ENCODE peak calls at places on chromosome 20, in seven cellular contexts. One of them, this sample, is unnamed.

GRCh38 chr20:36506253-36506652 is 35.1 kb upstream of the MYL9 start:
- DNase-seq in breast epithelium: no peak
- DNase-seq in cardiac fibroblast: peak; percentile 29
- DNase-seq in heart right ventricle: no peak
- DNase-seq in upper lobe of left lung: no peak
- DNase-seq in endodermal cell: no peak
- DNase-seq in Panc1: no peak
- DNase-seq in this sample: no peak

GRCh38 chr20:45306431-45306982 is at the start of gene RBPJL:
- DNase-seq in breast epithelium: no peak
- DNase-seq in cardiac fibroblast: no peak
- DNase-seq in heart right ventricle: no peak
- DNase-seq in upper lobe of left lung: peak; percentile 91
- DNase-seq in endodermal cell: peak; percentile 87
- DNase-seq in Panc1: no peak
- DNase-seq in this sample: no peak

GRCh38 chr20:9442858-9443257 is 71.5 kb upstream of the LAMP5 start:
- DNase-seq in breast epithelium: no peak
- DNase-seq in cardiac fibroblast: peak; percentile 3
- DNase-seq in heart right ventricle: no peak
- DNase-seq in upper lobe of left lung: no peak
- DNase-seq in endodermal cell: no peak
- DNase-seq in Panc1: no peak
- DNase-seq in this sample: no peak

GRCh38 chr20:33399924-33400323 is 1.4 kb downstream of the CDK5RAP1 start:
- DNase-seq in breast epithelium: no peak
- DNase-seq in cardiac fibroblast: no peak
- DNase-seq in heart right ventricle: no peak
- DNase-seq in upper lobe of left lung: no peak
- DNase-seq in endodermal cell: no peak
- DNase-seq in Panc1: no peak
- DNase-seq in this sample: no peak

GRCh38 chr20:44576297-44576696 is 6.1 kb upstream of the PKIG start:
- DNase-seq in breast epithelium: no peak
- DNase-seq in cardiac fibroblast: peak; percentile 79
- DNase-seq in heart right ventricle: no peak
- DNase-seq in upper lobe of left lung: no peak
- DNase-seq in endodermal cell: no peak
- DNase-seq in Panc1: no peak
- DNase-seq in this sample: no peak

GRCh38 chr20:32742322-32743236 is 688 bp downstream of the COMMD7 start:
- DNase-seq in breast epithelium: no peak
- DNase-seq in cardiac fibroblast: no peak
- DNase-seq in heart right ventricle: peak; percentile 11
- DNase-seq in upper lobe of left lung: no peak
- DNase-seq in endodermal cell: peak; percentile 89
- DNase-seq in Panc1: no peak
- DNase-seq in this sample: no peak

GRCh38 chr20:16574656-16575355 is 1.6 kb upstream of the KIF16B start:
- DNase-seq in breast epithelium: peak; percentile 67
- DNase-seq in cardiac fibroblast: peak; percentile 69
- DNase-seq in heart right ventricle: peak; percentile 94
- DNase-seq in upper lobe of left lung: peak; percentile 93
- DNase-seq in endodermal cell: peak; percentile 95
- DNase-seq in Panc1: peak; percentile 86
- DNase-seq in this sample: peak; percentile 84

GRCh38 chr20:39277185-39277584 is 315.0 kb downstream of the DHX35 start:
- DNase-seq in breast epithelium: no peak
- DNase-seq in cardiac fibroblast: no peak
- DNase-seq in heart right ventricle: no peak
- DNase-seq in upper lobe of left lung: no peak
- DNase-seq in endodermal cell: no peak
- DNase-seq in Panc1: no peak
- DNase-seq in this sample: no peak

GRCh38 chr20:16639027-16639941 is 66.0 kb upstream of the KIF16B start:
- DNase-seq in breast epithelium: no peak
- DNase-seq in cardiac fibroblast: no peak
- DNase-seq in heart right ventricle: no peak
- DNase-seq in upper lobe of left lung: no peak
- DNase-seq in endodermal cell: no peak
- DNase-seq in Panc1: no peak
- DNase-seq in this sample: no peak

GRCh38 chr20:17664025-17664638 is 17.9 kb downstream of the RRBP1 start:
- DNase-seq in breast epithelium: no peak
- DNase-seq in cardiac fibroblast: no peak
- DNase-seq in heart right ventricle: no peak
- DNase-seq in upper lobe of left lung: no peak
- DNase-seq in endodermal cell: no peak
- DNase-seq in Panc1: no peak
- DNase-seq in this sample: no peak

GRCh38 chr20:48567145-48567544 is 260.7 kb downstream of the PREX1 start:
- DNase-seq in breast epithelium: no peak
- DNase-seq in cardiac fibroblast: no peak
- DNase-seq in heart right ventricle: no peak
- DNase-seq in upper lobe of left lung: no peak
- DNase-seq in endodermal cell: no peak
- DNase-seq in Panc1: no peak
- DNase-seq in this sample: no peak

GRCh38 chr20:25553819-25554296 is 31.5 kb downstream of the NINL start:
- DNase-seq in breast epithelium: no peak
- DNase-seq in cardiac fibroblast: peak; percentile 61
- DNase-seq in heart right ventricle: no peak
- DNase-seq in upper lobe of left lung: no peak
- DNase-seq in endodermal cell: no peak
- DNase-seq in Panc1: no peak
- DNase-seq in this sample: no peak

GRCh38 chr20:56513807-56514150 is 10.8 kb upstream of the FAM209A start:
- DNase-seq in breast epithelium: no peak
- DNase-seq in cardiac fibroblast: no peak
- DNase-seq in heart right ventricle: no peak
- DNase-seq in upper lobe of left lung: no peak
- DNase-seq in endodermal cell: no peak
- DNase-seq in Panc1: no peak
- DNase-seq in this sample: no peak

GRCh38 chr20:61331542-61331941 is 79.5 kb downstream of the CDH4 start:
- DNase-seq in breast epithelium: no peak
- DNase-seq in cardiac fibroblast: no peak
- DNase-seq in heart right ventricle: no peak
- DNase-seq in upper lobe of left lung: no peak
- DNase-seq in endodermal cell: peak; percentile 69
- DNase-seq in Panc1: no peak
- DNase-seq in this sample: no peak

GRCh38 chr20:50478162-50479036 is 31.8 kb upstream of the PTPN1 start:
- DNase-seq in breast epithelium: peak; percentile 44
- DNase-seq in cardiac fibroblast: peak; percentile 68
- DNase-seq in heart right ventricle: peak; percentile 44
- DNase-seq in upper lobe of left lung: peak; percentile 48
- DNase-seq in endodermal cell: peak; percentile 90
- DNase-seq in Panc1: no peak
- DNase-seq in this sample: no peak

GRCh38 chr20:13099676-13100075 is 90.9 kb downstream of the SPTLC3 start:
- DNase-seq in breast epithelium: no peak
- DNase-seq in cardiac fibroblast: no peak
- DNase-seq in heart right ventricle: no peak
- DNase-seq in upper lobe of left lung: no peak
- DNase-seq in endodermal cell: no peak
- DNase-seq in Panc1: no peak
- DNase-seq in this sample: no peak

GRCh38 chr20:45981261-45981660 is 9.3 kb upstream of the ZNF335 start:
- DNase-seq in breast epithelium: no peak
- DNase-seq in cardiac fibroblast: no peak
- DNase-seq in heart right ventricle: no peak
- DNase-seq in upper lobe of left lung: no peak
- DNase-seq in endodermal cell: no peak
- DNase-seq in Panc1: no peak
- DNase-seq in this sample: no peak

GRCh38 chr20:20060234-20060998 is 8.1 kb downstream of the CFAP61 start:
- DNase-seq in breast epithelium: no peak
- DNase-seq in cardiac fibroblast: no peak
- DNase-seq in heart right ventricle: no peak
- DNase-seq in upper lobe of left lung: no peak
- DNase-seq in endodermal cell: no peak
- DNase-seq in Panc1: no peak
- DNase-seq in this sample: no peak

GRCh38 chr20:23820493-23820892 is 6.0 kb downstream of the CST2 start:
- DNase-seq in breast epithelium: no peak
- DNase-seq in cardiac fibroblast: peak; percentile 63
- DNase-seq in heart right ventricle: no peak
- DNase-seq in upper lobe of left lung: no peak
- DNase-seq in endodermal cell: no peak
- DNase-seq in Panc1: no peak
- DNase-seq in this sample: no peak

GRCh38 chr20:54539521-54540046 is 64.2 kb downstream of the DOK5 start:
- DNase-seq in breast epithelium: no peak
- DNase-seq in cardiac fibroblast: no peak
- DNase-seq in heart right ventricle: no peak
- DNase-seq in upper lobe of left lung: no peak
- DNase-seq in endodermal cell: no peak
- DNase-seq in Panc1: no peak
- DNase-seq in this sample: no peak

GRCh38 chr20:43363506-43363905 is 94.2 kb upstream of the SRSF6 start:
- DNase-seq in breast epithelium: no peak
- DNase-seq in cardiac fibroblast: no peak
- DNase-seq in heart right ventricle: no peak
- DNase-seq in upper lobe of left lung: peak; percentile 10
- DNase-seq in endodermal cell: no peak
- DNase-seq in Panc1: no peak
- DNase-seq in this sample: no peak

GRCh38 chr20:21615617-21616080 is 89.8 kb upstream of the PAX1 start:
- DNase-seq in breast epithelium: peak; percentile 37
- DNase-seq in cardiac fibroblast: peak; percentile 56
- DNase-seq in heart right ventricle: peak; percentile 20
- DNase-seq in upper lobe of left lung: no peak
- DNase-seq in endodermal cell: peak; percentile 91
- DNase-seq in Panc1: peak; percentile 42
- DNase-seq in this sample: peak; percentile 74
- TF ChIP-seq CTCF in breast epithelium: peak; percentile 47
- TF ChIP-seq CTCF in cardiac fibroblast: peak; percentile 81
- TF ChIP-seq CTCF in heart right ventricle: peak; percentile 40
- TF ChIP-seq CTCF in upper lobe of left lung: peak; percentile 43
- TF ChIP-seq CTCF in endodermal cell: peak; percentile 96
- TF ChIP-seq CTCF in Panc1: peak; percentile 91
- TF ChIP-seq CTCF in this sample: peak; percentile 90

DNA sequence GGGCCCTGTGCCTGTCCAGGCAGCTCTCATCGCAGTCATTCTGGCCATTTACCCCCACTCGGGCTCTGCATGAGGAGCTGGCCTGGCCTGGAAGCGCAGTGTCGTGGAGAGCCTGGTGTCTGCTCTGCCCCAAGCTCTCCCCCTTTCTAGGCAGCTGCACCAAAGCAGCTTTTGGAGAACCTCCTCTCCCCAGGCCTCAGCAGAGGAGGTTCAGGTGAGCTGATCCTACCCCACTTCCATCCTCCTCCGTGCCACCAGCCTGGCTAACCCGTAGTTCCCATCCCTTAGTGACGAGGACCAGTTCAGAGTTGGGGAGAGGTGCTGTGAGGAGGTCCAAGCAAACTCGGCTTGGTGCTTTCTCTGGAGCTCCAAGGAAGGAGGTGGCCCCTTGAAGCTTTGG is 30.5 kb upstream of the PHACTR3 start:
- DNase-seq in breast epithelium: no peak
- DNase-seq in cardiac fibroblast: no peak
- DNase-seq in heart right ventricle: no peak
- DNase-seq in upper lobe of left lung: no peak
- DNase-seq in endodermal cell: no peak
- DNase-seq in Panc1: no peak
- DNase-seq in this sample: peak; percentile 63
- TF ChIP-seq CTCF in breast epithelium: no peak
- TF ChIP-seq CTCF in cardiac fibroblast: no peak
- TF ChIP-seq CTCF in heart right ventricle: no peak
- TF ChIP-seq CTCF in upper lobe of left lung: no peak
- TF ChIP-seq CTCF in endodermal cell: no peak
- TF ChIP-seq CTCF in Panc1: no peak
- TF ChIP-seq CTCF in this sample: no peak

GRCh38 chr20:38113401-38114325 is 51.4 kb downstream of the TGM2 start:
- DNase-seq in breast epithelium: no peak
- DNase-seq in cardiac fibroblast: no peak
- DNase-seq in heart right ventricle: no peak
- DNase-seq in upper lobe of left lung: no peak
- DNase-seq in endodermal cell: peak; percentile 92
- DNase-seq in Panc1: no peak
- DNase-seq in this sample: peak; percentile 55
- TF ChIP-seq CTCF in breast epithelium: no peak
- TF ChIP-seq CTCF in cardiac fibroblast: no peak
- TF ChIP-seq CTCF in heart right ventricle: no peak
- TF ChIP-seq CTCF in upper lobe of left lung: no peak
- TF ChIP-seq CTCF in endodermal cell: peak; percentile 79
- TF ChIP-seq CTCF in Panc1: peak; percentile 62
- TF ChIP-seq CTCF in this sample: peak; percentile 54

GRCh38 chr20:62401331-62401779 is 5.7 kb downstream of the CABLES2 start:
- DNase-seq in breast epithelium: no peak
- DNase-seq in cardiac fibroblast: no peak
- DNase-seq in heart right ventricle: no peak
- DNase-seq in upper lobe of left lung: peak; percentile 75
- DNase-seq in endodermal cell: peak; percentile 93
- DNase-seq in Panc1: no peak
- DNase-seq in this sample: no peak
- TF ChIP-seq CTCF in breast epithelium: no peak
- TF ChIP-seq CTCF in cardiac fibroblast: no peak
- TF ChIP-seq CTCF in heart right ventricle: no peak
- TF ChIP-seq CTCF in upper lobe of left lung: no peak
- TF ChIP-seq CTCF in endodermal cell: peak; percentile 71
- TF ChIP-seq CTCF in Panc1: no peak
- TF ChIP-seq CTCF in this sample: peak; percentile 54

This sample was measured in type B pancreatic cell.